ENCODE peak calls at places on chromosomes 11 and 22, in six cellular contexts. J is activated CD8-positive, alpha-beta memory T cell treated with anti-CD3 and anti-CD28 coated beads for 1 hour; I is stimulated activated naive CD4-positive, alpha-beta T cell; Z is activated CD4-positive, alpha-beta T cell treated with anti-CD3 and anti-CD28 coated beads, Interleukin-2, amount 50 U/mL, for 24 hours; F is hepatic stellate cell; Y is AG10803. V is an unnamed sample.

GRCh38 chr11:68431984-68432600 is 28.5 kb upstream of the PPP6R3 start:
- DNase-seq in J (no peak), I (no peak), Z (no peak), F (no peak), Y (no peak), V (no peak)

GRCh38 chr11:9710223-9710622 is 46.3 kb downstream of the SWAP70 start:
- DNase-seq in J (no peak), I (no peak), Z (no peak), F (no peak), Y (no peak), V (no peak)

GRCh38 chr11:86627776-86628455 is 44.5 kb downstream of the ME3 start:
- DNase-seq in J (no peak), I (no peak), Z (no peak), F (no peak), Y (peak), V (no peak)

GRCh38 chr11:133249065-133249464 is 283.2 kb downstream of the OPCML start:
- DNase-seq in J (no peak), I (no peak), Z (no peak), F (no peak), Y (no peak), V (no peak)

GRCh38 chr11:46808804-46809431 is 37.2 kb downstream of the CKAP5 start:
- DNase-seq in J (no peak), I (no peak), Z (no peak), F (peak), Y (peak), V (no peak)

GRCh38 chr22:39405346-39406085 is 5.9 kb downstream of the TAB1 start:
- DNase-seq in J (no peak), I (no peak), Z (no peak), F (peak), Y (peak), V (no peak)

GRCh38 chr22:23693979-23694680 is 3.3 kb downstream of the RGL4 start:
- DNase-seq in J (no peak), I (no peak), Z (no peak), F (no peak), Y (no peak), V (no peak)

GRCh38 chr11:2444301-2445106 is at the start of the genes KCNQ1 and TRPM5:
- DNase-seq in J (peak), I (peak), Z (peak), F (no peak), Y (no peak), V (no peak)

GRCh38 chr22:38016182-38017078 is 32.1 kb upstream of the SOX10 start:
- DNase-seq in J (no peak), I (no peak), Z (no peak), F (no peak), Y (peak), V (no peak)